ENCODE peak calls at places on chromosomes 3 and 15, in six cellular contexts. C is HCT116, E is A549, B is GM23338, F is HepG2, D is HL-60. I is an unnamed sample.

GRCh38 chr3:34012102-34012461 is 213.7 kb downstream of the PDCD6IP start:
- DNase-seq in C (peak; percentile 7), E (peak; percentile 98), B (no peak), F (peak; percentile 99), D (no peak), I (peak; percentile 78)

GRCh38 chr3:179954226-179954870 is 82.4 kb downstream of the PEX5L start:
- DNase-seq in C (no peak), E (no peak), B (no peak), F (no peak), D (no peak), I (no peak)

GRCh38 chr3:141056716-141057115 is 5.6 kb downstream of the SPSB4 start:
- DNase-seq in C (no peak), E (no peak), B (no peak), F (no peak), D (no peak), I (no peak)

GRCh38 chr3:28053759-28054158 is 187.7 kb upstream of the CMC1 start:
- DNase-seq in C (peak; percentile 75), E (peak; percentile 20), B (no peak), F (no peak), D (no peak), I (peak; percentile 54)

GRCh38 chr3:134483195-134483890 is 2.4 kb downstream of the ANAPC13 start:
- DNase-seq in C (no peak), E (no peak), B (no peak), F (no peak), D (peak; percentile 37), I (no peak)

GRCh38 chr3:25663324-25664065 is 1.2 kb downstream of the TOP2B start:
- DNase-seq in C (peak; percentile 8), E (peak; percentile 22), B (peak; percentile 63), F (peak; percentile 56), D (peak; percentile 27), I (no peak)

GRCh38 chr3:58197588-58197987 is 13.2 kb downstream of the DNASE1L3 start:
- DNase-seq in C (no peak), E (no peak), B (no peak), F (no peak), D (no peak), I (no peak)

GRCh38 chr15:22989576-22990477 is 9.7 kb upstream of the CYFIP1 start:
- DNase-seq in C (no peak), E (no peak), B (no peak), F (no peak), D (no peak), I (no peak)

GRCh38 chr3:171772427-171773056 is 37.7 kb downstream of the PLD1 start:
- DNase-seq in C (peak; percentile 52), E (peak; percentile 38), B (peak; percentile 84), F (peak; percentile 46), D (peak; percentile 76), I (no peak)

GRCh38 chr15:99958426-99959097 is 225.3 kb upstream of the LYSMD4 start:
- DNase-seq in C (no peak), E (no peak), B (no peak), F (no peak), D (no peak), I (no peak)

GRCh38 chr15:92092391-92092790 is 238.9 kb downstream of the SLCO3A1 start:
- DNase-seq in C (no peak), E (no peak), B (no peak), F (no peak), D (no peak), I (no peak)

GRCh38 chr3:135136361-135137100 is 341.5 kb downstream of the EPHB1 start:
- DNase-seq in C (no peak), E (no peak), B (no peak), F (no peak), D (no peak), I (no peak)

GRCh38 chr3:127489357-127489756 is 101.2 kb downstream of the TPRA1 start:
- DNase-seq in C (no peak), E (no peak), B (no peak), F (no peak), D (no peak), I (no peak)

GRCh38 chr3:126349071-126349470 is 8.1 kb downstream of the KLF15 start:
- DNase-seq in C (no peak), E (no peak), B (no peak), F (no peak), D (no peak), I (no peak)

GRCh38 chr3:74351213-74351612 is 263.2 kb downstream of the CNTN3 start:
- DNase-seq in C (no peak), E (no peak), B (no peak), F (no peak), D (no peak), I (no peak)

GRCh38 chr15:89400997-89401590 is 66.5 kb upstream of the POLG start:
- DNase-seq in C (no peak), E (no peak), B (no peak), F (no peak), D (no peak), I (no peak)

GRCh38 chr3:173007079-173007723 is 133.8 kb downstream of the SPATA16 start:
- DNase-seq in C (no peak), E (no peak), B (no peak), F (no peak), D (no peak), I (no peak)

GRCh38 chr3:37907906-37908305 is 46.2 kb downstream of the CTDSPL start:
- DNase-seq in C (no peak), E (no peak), B (no peak), F (peak; percentile 95), D (no peak), I (no peak)

GRCh38 chr3:154023148-154023547 is 98.0 kb upstream of the ARHGEF26 start:
- DNase-seq in C (no peak), E (peak; percentile 3), B (no peak), F (peak; percentile 85), D (no peak), I (no peak)

GRCh38 chr15:100918034-100918689 is 995 bp upstream of the LRRK1 start:
- DNase-seq in C (peak; percentile 67), E (peak; percentile 97), B (peak; percentile 91), F (peak; percentile 8), D (peak; percentile 91), I (peak; percentile 55)

DNA sequence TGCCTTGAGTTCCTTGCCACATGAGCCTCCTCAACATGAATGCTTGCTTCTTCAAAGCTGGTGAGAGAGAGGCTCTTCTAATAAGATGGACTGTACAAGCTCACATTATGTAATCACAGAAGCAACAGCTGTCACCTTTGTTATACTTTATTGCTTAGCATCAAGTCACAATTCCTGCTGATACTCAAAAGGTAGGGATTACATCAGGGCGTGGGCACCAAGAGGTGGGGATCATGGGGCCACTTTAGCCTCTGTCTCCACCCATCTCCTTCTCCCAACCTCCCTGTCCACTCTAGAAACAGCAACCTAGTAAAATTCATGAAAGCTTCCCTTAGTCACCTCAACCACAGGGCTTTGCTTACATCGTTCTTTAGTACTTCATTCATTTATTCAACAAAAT is 95.9 kb downstream of the FAM43A start:
- DNase-seq in C (no peak), E (no peak), B (no peak), F (no peak), D (no peak), I (no peak)
- TF ChIP-seq REST in C (no peak), E (no peak), B (no peak), F (no peak), D (no peak), I (no peak)

GRCh38 chr3:196991581-196992460 is 23.2 kb upstream of the PIGZ start:
- DNase-seq in C (no peak), E (no peak), B (no peak), F (no peak), D (no peak), I (no peak)
- TF ChIP-seq CTCF in C (no peak), E (no peak), B (no peak), F (peak; percentile 5), D (no peak), I (no peak)

DNA sequence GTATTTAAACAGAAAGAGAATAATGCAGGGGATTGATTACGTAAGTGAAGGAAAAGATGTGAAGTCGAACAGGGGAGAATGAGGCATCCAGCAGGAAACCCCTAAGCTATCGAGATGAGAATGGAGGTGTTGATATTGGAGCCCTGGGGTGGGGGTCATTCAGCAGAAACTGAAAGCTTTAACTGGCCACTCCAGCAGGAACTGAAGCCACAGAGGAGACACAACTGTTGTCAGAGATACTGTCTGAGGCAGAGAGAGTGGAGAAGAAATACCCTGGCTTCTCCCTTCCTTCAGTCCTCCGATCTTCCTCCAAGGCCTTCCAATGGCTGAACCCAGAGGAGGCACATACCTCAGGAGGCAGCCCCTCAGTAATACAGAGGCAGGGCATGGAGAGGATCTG is 152.4 kb downstream of the THRB start:
- DNase-seq in C (no peak), E (no peak), B (no peak), F (no peak), D (no peak), I (no peak)
- H3K4me3 ChIP-seq in C (no peak overlapping the region), E (no peak overlapping the region), B (no peak overlapping the region), F (no peak overlapping the region), D (no peak overlapping the region), I (no peak overlapping the region)

DNA sequence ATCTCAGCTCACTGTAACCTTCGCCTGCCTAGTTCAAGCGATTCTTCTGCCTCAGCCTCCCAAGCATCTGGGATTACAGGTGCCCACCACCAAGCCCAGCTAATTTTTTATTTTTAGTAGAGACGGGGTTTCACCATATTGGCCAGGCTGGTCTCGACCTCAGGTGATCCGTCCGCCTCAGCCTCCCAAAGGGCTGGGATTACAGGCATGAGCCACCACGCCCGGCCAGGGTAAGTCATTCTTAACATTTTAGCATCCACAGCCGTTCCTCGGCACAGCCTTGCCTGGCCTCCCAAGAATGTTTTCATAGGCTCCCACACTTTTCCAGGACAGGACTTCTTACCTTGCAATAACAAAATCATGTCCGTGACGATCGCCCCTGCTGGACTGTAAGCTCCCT is 8.7 kb upstream of the EPHB3 start:
- DNase-seq in C (no peak), E (no peak), B (no peak), F (no peak), D (no peak), I (no peak)
- TF ChIP-seq REST in C (no peak), E (no peak), B (no peak), F (no peak), D (no peak), I (no peak)

DNA sequence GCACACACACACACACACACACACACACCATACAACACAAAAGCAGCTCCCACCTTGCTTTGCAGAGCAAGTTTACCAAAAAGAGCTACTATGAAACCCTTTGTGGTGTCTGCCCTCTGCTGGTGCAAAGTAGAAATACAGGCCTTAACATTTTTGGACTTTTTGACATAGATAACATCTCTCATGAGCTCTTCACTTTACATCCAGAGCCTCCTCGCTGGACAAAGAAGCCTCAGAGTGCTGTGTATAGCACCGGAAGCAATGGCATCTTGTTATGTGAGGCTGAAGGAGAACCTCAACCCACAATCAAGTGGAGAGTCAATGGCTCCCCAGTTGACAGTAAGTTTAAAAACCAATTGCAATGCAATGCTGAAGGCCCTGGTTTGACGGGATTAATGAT is 157.9 kb downstream of the CHL1 start:
- DNase-seq in C (peak; percentile 19), E (peak; percentile 15), B (peak; percentile 73), F (peak; percentile 56), D (peak; percentile 29), I (peak; percentile 41)
- TF ChIP-seq CTCF in C (peak; percentile 76), E (peak; percentile 71), B (peak; percentile 89), F (peak; percentile 81), D (peak; percentile 68), I (peak; percentile 75)

DNA sequence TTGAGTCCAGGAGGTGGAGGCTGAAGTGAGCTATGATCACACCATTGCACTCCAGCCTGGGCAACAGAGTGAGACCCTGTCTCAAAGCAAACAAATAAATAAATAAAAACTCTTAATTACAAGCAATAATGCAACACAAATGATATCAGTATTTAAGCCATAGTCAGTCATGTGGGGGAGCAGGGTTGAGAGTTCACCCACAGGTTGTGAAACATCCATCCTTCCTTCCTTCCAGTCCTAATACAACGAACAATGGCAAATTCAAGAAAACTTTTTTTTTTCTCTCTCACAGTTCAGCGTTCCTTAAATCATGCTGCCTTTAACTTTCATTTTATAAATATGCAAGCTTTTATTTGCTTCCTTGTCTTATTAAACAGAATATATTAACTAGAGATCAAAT is 24.1 kb downstream of the ZNF592 start:
- DNase-seq in C (no peak), E (no peak), B (no peak), F (no peak), D (peak; percentile 47), I (no peak)
- H3K4me3 ChIP-seq in C (no peak overlapping the region), E (no peak overlapping the region), B (no peak overlapping the region), F (no peak overlapping the region), D (no peak overlapping the region), I (no peak overlapping the region)

I was measured in Panc1.